ENCODE peak calls at places on chromosomes 13 and 19, in nine cellular contexts. I is aorta; X is transverse colon; P is heart right ventricle; T is naive thymus-derived CD4-positive, alpha-beta T cell; A is adrenal gland; S is fibroblast of lung; V is effector memory CD4-positive, alpha-beta T cell; M is testis. L is an unnamed sample.

GRCh38 chr13:39565036-39565949 is 37.7 kb downstream of the LHFPL6 start:
- DNase-seq in I (no peak), X (no peak), P (no peak), T (no peak), A (no peak), S (peak), V (no peak), M (peak), L (no peak)

GRCh38 chr13:105603283-105603682 is 932.2 kb downstream of the EFNB2 start:
- DNase-seq in I (no peak), X (peak), P (no peak), T (no peak), A (no peak), S (no peak), V (no peak), M (no peak), L (no peak)

GRCh38 chr13:59513686-59514085 is 650.0 kb downstream of the DIAPH3 start:
- DNase-seq in I (no peak), X (no peak), P (no peak), T (no peak), A (no peak), S (no peak), V (no peak), M (no peak), L (no peak)

GRCh38 chr13:94972262-94972661 is 259.9 kb upstream of the SOX21 start:
- DNase-seq in I (no peak), X (no peak), P (no peak), T (no peak), A (no peak), S (no peak), V (no peak), M (no peak), L (no peak)

GRCh38 chr13:112879283-112879833 is 89.7 kb upstream of the MCF2L start:
- DNase-seq in I (peak), X (no peak), P (no peak), T (no peak), A (no peak), S (peak), V (no peak), M (no peak), L (peak)

GRCh38 chr19:47573076-47574026 is at the start of gene ZNF541:
- DNase-seq in I (peak), X (peak), P (peak), T (peak), A (peak), S (peak), V (peak), M (peak), L (peak)

GRCh38 chr13:20411638-20412342 is 113.9 kb downstream of the CRYL1 start:
- DNase-seq in I (no peak), X (no peak), P (no peak), T (peak), A (no peak), S (no peak), V (no peak), M (no peak), L (peak)

GRCh38 chr13:31731923-31732322 is 7.4 kb upstream of the RXFP2 start:
- DNase-seq in I (no peak), X (no peak), P (no peak), T (no peak), A (no peak), S (peak), V (no peak), M (no peak), L (no peak)

GRCh38 chr13:113976711-113977684 is 3.1 kb upstream of the C13orf46 start:
- DNase-seq in I (peak), X (no peak), P (no peak), T (no peak), A (no peak), S (peak), V (no peak), M (no peak), L (no peak)

GRCh38 chr19:39524495-39524894 is 8.2 kb downstream of the EID2B start:
- DNase-seq in I (peak), X (peak), P (no peak), T (no peak), A (no peak), S (no peak), V (no peak), M (no peak), L (no peak)

GRCh38 chr13:77519808-77520207 is 15.7 kb upstream of the SCEL start:
- DNase-seq in I (no peak), X (no peak), P (no peak), T (no peak), A (no peak), S (peak), V (no peak), M (no peak), L (no peak)

GRCh38 chr13:25570185-25570584 is 198.4 kb downstream of the ATP8A2 start:
- DNase-seq in I (no peak), X (no peak), P (no peak), T (no peak), A (no peak), S (no peak), V (no peak), M (no peak), L (no peak)

GRCh38 chr19:52007436-52007804 is 591 bp downstream of the ZNF615 start:
- DNase-seq in I (no peak), X (no peak), P (no peak), T (no peak), A (no peak), S (peak), V (no peak), M (peak), L (no peak)

GRCh38 chr19:44765949-44766335 is 11.7 kb upstream of the CBLC start:
- DNase-seq in I (no peak), X (no peak), P (no peak), T (no peak), A (no peak), S (no peak), V (no peak), M (no peak), L (no peak)

GRCh38 chr19:29379257-29379986 is 146.4 kb upstream of the VSTM2B start:
- DNase-seq in I (no peak), X (no peak), P (no peak), T (no peak), A (peak), S (no peak), V (no peak), M (no peak), L (peak)

GRCh38 chr13:74662895-74663294 is 528.7 kb upstream of the KLF12 start:
- DNase-seq in I (no peak), X (no peak), P (no peak), T (no peak), A (no peak), S (no peak), V (no peak), M (peak), L (no peak)

GRCh38 chr13:39016789-39017188 is 21.1 kb downstream of the PROSER1 start:
- DNase-seq in I (no peak), X (peak), P (no peak), T (no peak), A (no peak), S (no peak), V (no peak), M (peak), L (no peak)

GRCh38 chr13:43426355-43426754 is 360.4 kb downstream of the ENOX1 start:
- DNase-seq in I (no peak), X (no peak), P (no peak), T (no peak), A (no peak), S (no peak), V (no peak), M (no peak), L (no peak)

GRCh38 chr13:33490461-33491327 is 205.1 kb upstream of the STARD13 start:
- DNase-seq in I (peak), X (no peak), P (peak), T (no peak), A (no peak), S (no peak), V (no peak), M (no peak), L (peak)

GRCh38 chr13:87331178-87331577 is 340.0 kb upstream of the SLITRK5 start:
- DNase-seq in I (no peak), X (no peak), P (peak), T (no peak), A (peak), S (peak), V (no peak), M (no peak), L (no peak)

GRCh38 chr19:40807147-40808020 is 8.4 kb downstream of the EGLN2 start:
- DNase-seq in I (peak), X (no peak), P (no peak), T (no peak), A (no peak), S (no peak), V (no peak), M (no peak), L (no peak)

GRCh38 chr19:19587776-19588175 is 30.7 kb downstream of the PBX4 start:
- DNase-seq in I (no peak), X (no peak), P (no peak), T (no peak), A (no peak), S (no peak), V (no peak), M (no peak), L (no peak)

GRCh38 chr13:100148422-100148821 is 59.5 kb downstream of the PCCA start:
- DNase-seq in I (no peak), X (no peak), P (no peak), T (no peak), A (no peak), S (no peak), V (no peak), M (no peak), L (no peak)

GRCh38 chr19:35088514-35088913 is 27.1 kb upstream of the FXYD3 start:
- DNase-seq in I (no peak), X (no peak), P (no peak), T (no peak), A (no peak), S (peak), V (no peak), M (no peak), L (no peak)

GRCh38 chr13:21348771-21349170 is 110.3 kb downstream of the ZDHHC20 start:
- DNase-seq in I (no peak), X (no peak), P (no peak), T (no peak), A (no peak), S (no peak), V (no peak), M (no peak), L (no peak)

GRCh38 chr19:16895467-16896097 is 6.8 kb downstream of the F2RL3 start:
- DNase-seq in I (no peak), X (no peak), P (no peak), T (no peak), A (no peak), S (no peak), V (no peak), M (peak), L (no peak)

GRCh38 chr19:57664269-57665127 is 4.2 kb upstream of the ZSCAN4 start:
- DNase-seq in I (peak), X (peak), P (peak), T (peak), A (peak), S (peak), V (no peak), M (peak), L (no peak)

GRCh38 chr19:5214371-5214770 is 126.2 kb downstream of the PTPRS start:
- DNase-seq in I (no peak), X (no peak), P (no peak), T (no peak), A (no peak), S (no peak), V (no peak), M (no peak), L (no peak)

GRCh38 chr13:112146073-112146360 is 79.1 kb downstream of the SOX1 start:
- DNase-seq in I (no peak), X (no peak), P (no peak), T (no peak), A (no peak), S (no peak), V (no peak), M (no peak), L (no peak)

GRCh38 chr19:40908981-40909380 is 26.9 kb upstream of the CYP2A7 start:
- DNase-seq in I (no peak), X (no peak), P (peak), T (peak), A (peak), S (no peak), V (peak), M (no peak), L (no peak)

GRCh38 chr19:29673451-29674371 is 8.4 kb downstream of the PLEKHF1 start:
- DNase-seq in I (no peak), X (no peak), P (no peak), T (no peak), A (no peak), S (no peak), V (peak), M (no peak), L (no peak)

GRCh38 chr13:99894105-99894504 is 77.5 kb downstream of the ZIC5 start:
- DNase-seq in I (no peak), X (no peak), P (no peak), T (no peak), A (no peak), S (no peak), V (no peak), M (no peak), L (no peak)

GRCh38 chr13:97226788-97227627 is 4.9 kb downstream of the MBNL2 start:
- DNase-seq in I (no peak), X (peak), P (no peak), T (no peak), A (peak), S (no peak), V (peak), M (peak), L (no peak)

GRCh38 chr19:36047835-36048234 is 6.2 kb downstream of the THAP8 start:
- DNase-seq in I (no peak), X (no peak), P (no peak), T (no peak), A (no peak), S (no peak), V (no peak), M (no peak), L (no peak)

GRCh38 chr19:45159971-45160324 is 834 bp downstream of the NKPD1 start:
- DNase-seq in I (no peak), X (no peak), P (no peak), T (no peak), A (no peak), S (no peak), V (no peak), M (no peak), L (no peak)

GRCh38 chr19:2527171-2527570 is 51.2 kb downstream of the GADD45B start:
- DNase-seq in I (no peak), X (no peak), P (no peak), T (no peak), A (no peak), S (no peak), V (no peak), M (no peak), L (no peak)

GRCh38 chr19:2527716-2528115 is 51.8 kb downstream of the GADD45B start:
- DNase-seq in I (no peak), X (no peak), P (no peak), T (no peak), A (no peak), S (no peak), V (no peak), M (no peak), L (no peak)

GRCh38 chr19:2532252-2533071 is 56.5 kb downstream of the GADD45B start:
- DNase-seq in I (no peak), X (no peak), P (no peak), T (no peak), A (no peak), S (peak), V (no peak), M (no peak), L (no peak)

GRCh38 chr19:2528543-2529173 is 52.7 kb downstream of the GADD45B start:
- DNase-seq in I (no peak), X (peak), P (no peak), T (no peak), A (no peak), S (no peak), V (no peak), M (no peak), L (no peak)

DNA sequence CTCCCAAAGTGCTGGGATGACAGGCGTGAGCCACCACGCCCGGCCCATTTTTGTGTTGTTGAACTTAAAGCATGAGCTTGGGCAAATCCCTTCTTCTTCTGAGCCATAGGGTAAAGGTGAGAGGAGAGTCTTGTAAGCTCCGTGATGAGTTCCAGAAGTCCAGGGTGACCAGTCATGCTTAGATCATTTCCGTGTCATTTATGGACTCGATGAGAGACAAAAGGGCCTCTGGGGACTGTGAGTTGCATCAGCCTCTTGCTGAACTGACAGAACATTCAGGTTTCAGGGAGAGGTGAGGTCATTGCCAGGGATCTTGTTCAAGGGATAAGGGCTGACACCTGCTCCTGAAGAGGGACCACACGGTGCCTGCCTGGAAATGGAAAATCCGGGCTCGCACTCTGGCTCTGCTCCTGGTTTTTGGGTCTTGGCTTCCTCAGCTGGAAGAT is 53.6 kb downstream of the GADD45B start:
- DNase-seq in I (peak), X (peak), P (no peak), T (no peak), A (no peak), S (peak), V (no peak), M (no peak), L (no peak)
- H3K27ac ChIP-seq in I (no peak), X (no peak), P (no peak), T (no peak), A (no peak), S (peak), V (no peak), M (no peak), L (peak)

DNA sequence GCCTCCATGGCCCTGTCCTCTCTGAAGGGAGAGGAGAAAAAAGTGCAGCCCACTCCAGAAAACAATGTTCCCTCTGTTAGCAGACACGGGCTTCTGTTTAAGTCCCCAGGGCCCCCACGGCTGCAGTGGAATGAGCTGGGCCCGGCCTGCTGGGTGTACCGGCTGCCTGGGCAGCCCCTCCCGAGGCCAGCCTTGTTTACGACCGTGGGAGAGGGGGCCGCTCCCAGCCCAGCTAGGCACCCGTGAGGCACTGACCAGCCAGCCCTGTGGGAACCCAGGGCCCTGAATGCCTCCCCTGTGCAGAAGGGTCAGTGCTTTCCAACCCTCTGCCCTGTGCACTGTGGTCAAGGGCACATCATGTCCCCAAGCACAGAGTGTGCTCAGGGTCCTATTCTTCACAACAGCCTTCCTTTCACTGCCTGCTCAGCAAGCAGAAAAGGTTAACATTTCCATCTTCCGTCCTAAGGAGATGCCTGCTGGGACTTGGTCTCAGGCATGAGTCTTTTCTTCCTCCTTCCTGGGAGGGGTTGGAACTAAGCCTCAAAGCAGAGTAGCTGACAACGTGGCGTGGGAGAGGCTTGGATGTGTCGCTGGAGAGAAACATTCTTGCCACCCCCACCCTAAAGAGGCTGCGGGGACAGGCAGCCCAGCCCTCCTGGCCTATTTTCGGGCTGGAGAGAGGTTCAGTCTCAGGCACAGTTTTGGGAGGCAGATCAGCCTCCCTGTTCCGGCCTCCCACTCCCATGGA is 90.1 kb downstream of the RGCC start:
- DNase-seq in I (no peak), X (no peak), P (peak), T (no peak), A (no peak), S (peak), V (no peak), M (peak), L (no peak)
- H3K27ac ChIP-seq in I (no peak), X (peak), P (peak), T (no peak), A (peak), S (no peak), V (no peak), M (peak), L (peak)

GRCh38 chr19:46456930-46457329 is 14.4 kb downstream of the PNMA8A start:
- DNase-seq in I (peak), X (no peak), P (no peak), T (no peak), A (no peak), S (no peak), V (no peak), M (no peak), L (no peak)
- H3K27ac ChIP-seq in I (no peak), X (no peak), P (no peak), T (no peak), A (no peak), S (no peak), V (no peak), M (no peak), L (no peak)

DNA sequence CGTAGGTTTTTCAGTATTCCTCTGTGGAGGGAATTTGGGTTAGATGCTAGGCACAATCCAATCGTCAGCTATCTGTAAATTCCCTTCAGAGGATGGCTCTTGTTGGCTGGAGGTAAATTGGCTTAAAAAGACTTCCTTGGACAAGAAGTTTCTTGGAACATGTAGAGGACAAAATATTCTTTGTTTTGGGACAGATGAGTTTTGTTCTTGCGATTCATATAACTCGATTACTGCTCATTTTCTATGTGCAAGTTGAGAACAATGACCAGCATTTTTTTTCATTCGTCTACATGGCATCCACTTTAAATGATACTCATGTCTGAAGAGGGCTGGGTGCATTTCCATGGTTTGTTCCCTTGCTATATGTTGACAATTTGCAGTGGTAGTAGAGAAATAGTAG is 41.7 kb downstream of the COL4A2 start:
- DNase-seq in I (no peak), X (no peak), P (no peak), T (no peak), A (no peak), S (no peak), V (no peak), M (no peak), L (no peak)
- H3K27ac ChIP-seq in I (peak), X (peak), P (peak), T (no peak), A (peak), S (no peak), V (no peak), M (peak), L (no peak)

GRCh38 chr19:15285896-15286591 is 46.3 kb downstream of the BRD4 start:
- DNase-seq in I (peak), X (no peak), P (no peak), T (no peak), A (no peak), S (no peak), V (no peak), M (no peak), L (no peak)
- H3K27ac ChIP-seq in I (no peak), X (no peak), P (no peak), T (peak), A (no peak), S (no peak), V (no peak), M (no peak), L (no peak)

GRCh38 chr13:27133889-27134288 is 37.7 kb downstream of the USP12 start:
- DNase-seq in I (no peak), X (no peak), P (no peak), T (no peak), A (no peak), S (no peak), V (no peak), M (no peak), L (no peak)

GRCh38 chr13:27130223-27131015 is 41.2 kb downstream of the USP12 start:
- DNase-seq in I (no peak), X (no peak), P (no peak), T (no peak), A (no peak), S (peak), V (no peak), M (no peak), L (no peak)

GRCh38 chr13:27131202-27131623 is 40.4 kb downstream of the USP12 start:
- DNase-seq in I (no peak), X (no peak), P (no peak), T (no peak), A (no peak), S (peak), V (peak), M (no peak), L (no peak)

GRCh38 chr13:27132538-27132937 is 39.1 kb downstream of the USP12 start:
- DNase-seq in I (no peak), X (no peak), P (no peak), T (no peak), A (no peak), S (no peak), V (no peak), M (no peak), L (no peak)

GRCh38 chr13:27131906-27132305 is 39.7 kb downstream of the USP12 start:
- DNase-seq in I (no peak), X (no peak), P (no peak), T (no peak), A (no peak), S (no peak), V (no peak), M (no peak), L (no peak)
- H3K27ac ChIP-seq in I (no peak), X (peak), P (peak), T (no peak), A (no peak), S (no peak), V (no peak), M (no peak), L (no peak)